ENCODE peak calls at places on chromosomes 7 and 10, in four cellular contexts. V is Calu3, P is right lobe of liver, F is cardiac muscle cell. D is an unnamed sample.

GRCh38 chr7:12777257-12777656 is 89.8 kb downstream of the ARL4A start:
- DNase-seq in V (no peak), P (no peak), F (no peak), D (no peak)

GRCh38 chr10:102352066-102352715 is 43.3 kb upstream of the NFKB2 start:
- DNase-seq in V (peak; percentile 61), P (no peak), F (peak; percentile 73), D (peak; percentile 45)

GRCh38 chr7:8143151-8143874 is 118.7 kb downstream of the ICA1 start:
- DNase-seq in V (no peak), P (no peak), F (no peak), D (no peak)

GRCh38 chr7:70143089-70144044 is 545.1 kb downstream of the AUTS2 start:
- DNase-seq in V (no peak), P (no peak), F (no peak), D (peak; percentile 8)

GRCh38 chr10:75817224-75817623 is 385.8 kb downstream of the LRMDA start:
- DNase-seq in V (no peak), P (no peak), F (no peak), D (no peak)

GRCh38 chr7:93945756-93946540 is 24.4 kb downstream of the GNG11 start:
- DNase-seq in V (no peak), P (no peak), F (no peak), D (no peak)

GRCh38 chr7:43869898-43870240 is 552 bp upstream of the MRPS24 start:
- DNase-seq in V (peak; percentile 53), P (no peak), F (no peak), D (no peak)

GRCh38 chr10:126042906-126043305 is 146.5 kb downstream of the FANK1 start:
- DNase-seq in V (no peak), P (no peak), F (no peak), D (no peak)

GRCh38 chr7:85010306-85010705 is 176.6 kb downstream of the SEMA3D start:
- DNase-seq in V (no peak), P (no peak), F (peak; percentile 43), D (no peak)

GRCh38 chr10:61993676-61994401 is 92.3 kb downstream of the ARID5B start:
- DNase-seq in V (no peak), P (no peak), F (no peak), D (no peak)

GRCh38 chr10:74863508-74863907 is 37.1 kb downstream of the KAT6B start:
- DNase-seq in V (no peak), P (no peak), F (no peak), D (no peak)

GRCh38 chr10:113496124-113496523 is 56.7 kb upstream of the HABP2 start:
- DNase-seq in V (no peak), P (no peak), F (no peak), D (no peak)

GRCh38 chr7:156473476-156474240 is 166.9 kb upstream of the RNF32 start:
- DNase-seq in V (peak; percentile 54), P (peak; percentile 58), F (peak; percentile 13), D (peak; percentile 4)

GRCh38 chr10:21993360-21994001 is 10.0 kb downstream of the DNAJC1 start:
- DNase-seq in V (no peak), P (no peak), F (no peak), D (peak; percentile 52)